ENCODE peak calls at places on chromosomes 12 and 14, in four cellular contexts. One of them, this sample, is unnamed.

GRCh38 chr14:99389171-99389826 is 91.4 kb downstream of the SETD3 start:
- DNase-seq in H1: peak
- DNase-seq in K562: peak
- DNase-seq in HepG2: peak
- DNase-seq in this sample: peak

GRCh38 chr12:96395236-96395635 is 5.0 kb downstream of the CDK17 start:
- DNase-seq in HepG2: peak
- DNase-seq in H1: no peak
- DNase-seq in K562: no peak
- DNase-seq in this sample: no peak

GRCh38 chr12:9334026-9334692 is 126.0 kb upstream of the PZP start:
- DNase-seq in H1: no peak
- DNase-seq in K562: peak
- DNase-seq in HepG2: peak
- DNase-seq in this sample: no peak

GRCh38 chr14:68608235-68608962 is 184.5 kb downstream of the ZFP36L1 start:
- DNase-seq in HepG2: no peak
- DNase-seq in H1: no peak
- DNase-seq in K562: no peak
- DNase-seq in this sample: no peak

GRCh38 chr14:68862954-68863594 is 70.2 kb upstream of the ZFP36L1 start:
- DNase-seq in H1: peak
- DNase-seq in HepG2: peak
- DNase-seq in K562: peak
- DNase-seq in this sample: peak

GRCh38 chr12:83015390-83016225 is 328.9 kb downstream of the TMTC2 start:
- DNase-seq in HepG2: no peak
- DNase-seq in H1: no peak
- DNase-seq in K562: peak
- DNase-seq in this sample: peak

GRCh38 chr12:86698581-86698980 is 442.4 kb upstream of the MGAT4C start:
- DNase-seq in K562: no peak
- DNase-seq in HepG2: no peak
- DNase-seq in H1: no peak
- DNase-seq in this sample: no peak

GRCh38 chr12:53728206-53728605 is 954 bp upstream of the CALCOCO1 start:
- DNase-seq in H1: no peak
- DNase-seq in HepG2: no peak
- DNase-seq in K562: no peak
- DNase-seq in this sample: no peak

GRCh38 chr12:121093487-121093891 is 39.2 kb upstream of the P2RX7 start:
- DNase-seq in H1: no peak
- DNase-seq in HepG2: no peak
- DNase-seq in K562: no peak
- DNase-seq in this sample: no peak

GRCh38 chr14:24312736-24313507 is 1.6 kb downstream of the LTB4R start:
- DNase-seq in K562: peak
- DNase-seq in H1: no peak
- DNase-seq in HepG2: no peak
- DNase-seq in this sample: no peak

GRCh38 chr12:25495336-25496097 is 57.6 kb downstream of the LMNTD1 start:
- DNase-seq in H1: no peak
- DNase-seq in HepG2: peak
- DNase-seq in K562: no peak
- DNase-seq in this sample: no peak

GRCh38 chr12:104823985-104824441 is 134.1 kb downstream of the SLC41A2 start:
- DNase-seq in H1: no peak
- DNase-seq in K562: peak
- DNase-seq in HepG2: no peak
- DNase-seq in this sample: peak

GRCh38 chr14:95059126-95059525 is 98.2 kb downstream of the DICER1 start:
- DNase-seq in H1: no peak
- DNase-seq in K562: no peak
- DNase-seq in HepG2: no peak
- DNase-seq in this sample: no peak

GRCh38 chr12:57850924-57851323 is 4.4 kb upstream of the CTDSP2 start:
- DNase-seq in K562: no peak
- DNase-seq in H1: no peak
- DNase-seq in HepG2: no peak
- DNase-seq in this sample: no peak

GRCh38 chr12:114684870-114685273 is 897 bp upstream of the TBX3 start:
- DNase-seq in H1: no peak
- DNase-seq in HepG2: no peak
- DNase-seq in K562: no peak
- DNase-seq in this sample: no peak

GRCh38 chr12:62438098-62438692 is 28.4 kb upstream of the MON2 start:
- DNase-seq in H1: peak
- DNase-seq in K562: peak
- DNase-seq in HepG2: peak
- DNase-seq in this sample: peak

GRCh38 chr12:118625050-118625675 is 248.8 kb downstream of the SUDS3 start:
- DNase-seq in HepG2: no peak
- DNase-seq in H1: no peak
- DNase-seq in K562: peak
- DNase-seq in this sample: no peak

GRCh38 chr12:64824500-64825142 is at the start of gene TBC1D30:
- DNase-seq in K562: no peak
- DNase-seq in HepG2: no peak
- DNase-seq in H1: peak
- DNase-seq in this sample: no peak

GRCh38 chr12:57171668-57172067 is 24.2 kb upstream of the LRP1-AS start:
- DNase-seq in H1: no peak
- DNase-seq in HepG2: no peak
- DNase-seq in K562: no peak
- DNase-seq in this sample: no peak

GRCh38 chr14:90427848-90428426 is 31.1 kb downstream of the CALM1 start:
- DNase-seq in K562: no peak
- DNase-seq in H1: no peak
- DNase-seq in HepG2: no peak
- DNase-seq in this sample: no peak

GRCh38 chr12:86526060-86526595 is 269.9 kb upstream of the MGAT4C start:
- DNase-seq in K562: no peak
- DNase-seq in HepG2: no peak
- DNase-seq in H1: no peak
- DNase-seq in this sample: no peak

GRCh38 chr12:97573901-97574300 is 111.3 kb downstream of the RMST start:
- DNase-seq in H1: no peak
- DNase-seq in HepG2: no peak
- DNase-seq in K562: no peak
- DNase-seq in this sample: no peak
- H2AFZ ChIP-seq in H1: no peak
- H2AFZ ChIP-seq in HepG2: no peak
- H2AFZ ChIP-seq in K562: no peak
- H2AFZ ChIP-seq in this sample: no peak

GRCh38 chr14:63555572-63555971 is 12.4 kb upstream of the PPP2R5E start:
- DNase-seq in HepG2: no peak
- DNase-seq in K562: no peak
- DNase-seq in H1: no peak
- DNase-seq in this sample: no peak
- TF ChIP-seq FOSL1 in HepG2: no peak
- TF ChIP-seq FOSL1 in K562: no peak
- TF ChIP-seq FOSL1 in H1: no peak
- TF ChIP-seq FOSL1 in this sample: no peak

GRCh38 chr14:28097585-28097984 is 669.0 kb upstream of the FOXG1 start:
- DNase-seq in H1: no peak
- DNase-seq in K562: no peak
- DNase-seq in HepG2: no peak
- DNase-seq in this sample: no peak

GRCh38 chr14:28101992-28102391 is 664.6 kb upstream of the FOXG1 start:
- DNase-seq in K562: no peak
- DNase-seq in HepG2: no peak
- DNase-seq in H1: no peak
- DNase-seq in this sample: no peak

GRCh38 chr14:28102814-28103213 is 663.8 kb upstream of the FOXG1 start:
- DNase-seq in K562: no peak
- DNase-seq in H1: no peak
- DNase-seq in HepG2: no peak
- DNase-seq in this sample: no peak

GRCh38 chr14:28098863-28099262 is 667.7 kb upstream of the FOXG1 start:
- DNase-seq in HepG2: no peak
- DNase-seq in K562: no peak
- DNase-seq in H1: no peak
- DNase-seq in this sample: no peak
- TF ChIP-seq SRF in HepG2: no peak
- TF ChIP-seq SRF in K562: no peak
- TF ChIP-seq SRF in H1: no peak
- TF ChIP-seq SRF in this sample: no peak

DNA sequence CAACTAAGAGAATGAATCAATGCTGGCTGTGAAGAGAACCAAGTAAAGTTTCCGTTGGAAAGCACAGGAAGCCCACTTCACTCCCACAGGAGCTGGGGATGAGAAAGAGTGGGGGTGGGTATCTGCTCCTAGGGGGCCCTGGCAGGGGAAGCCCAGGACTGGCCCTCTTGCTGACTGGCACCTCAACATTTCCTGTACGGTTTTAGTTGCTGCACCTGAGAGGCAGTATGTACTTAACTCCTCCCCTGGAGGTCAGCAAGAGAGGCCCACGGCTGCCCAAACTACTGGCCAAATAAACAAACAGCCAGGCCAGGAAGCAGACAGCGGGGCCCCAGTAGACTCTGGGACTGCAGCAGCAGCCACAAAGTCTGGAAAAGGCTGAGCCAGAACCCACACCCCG is 33.8 kb upstream of the VWF start:
- DNase-seq in H1: no peak
- DNase-seq in K562: no peak
- DNase-seq in HepG2: peak
- DNase-seq in this sample: no peak
- H2AFZ ChIP-seq in H1: no peak
- H2AFZ ChIP-seq in K562: peak
- H2AFZ ChIP-seq in HepG2: no peak
- H2AFZ ChIP-seq in this sample: no peak

This sample was measured in HCT116.